ENCODE peak calls at places on chromosomes 6 and 20, in four cellular contexts. B is CD8-positive, alpha-beta memory T cell; J is small intestine; E is psoas muscle. W is an unnamed sample.

GRCh38 chr20:48238326-48238725 is 453.0 kb upstream of the SULF2 start:
- DNase-seq in J (no peak), B (no peak), E (no peak), W (no peak)

GRCh38 chr6:13445005-13445743 is 42.2 kb downstream of the GFOD1 start:
- DNase-seq in J (peak; percentile 69), B (no peak), E (peak; percentile 58), W (peak; percentile 65)

GRCh38 chr6:87656857-87657256 is 45.2 kb downstream of the AKIRIN2 start:
- DNase-seq in J (no peak), B (peak; percentile 11), E (no peak), W (no peak)

GRCh38 chr20:17857639-17858449 is 110.8 kb downstream of the SNX5 start:
- DNase-seq in J (no peak), E (no peak), B (no peak), W (no peak)

GRCh38 chr6:128280960-128281359 is 239.4 kb downstream of the PTPRK start:
- DNase-seq in J (no peak), E (no peak), B (no peak), W (no peak)

GRCh38 chr6:76026101-76026500 is 46.4 kb downstream of the IMPG1 start:
- DNase-seq in J (no peak), E (no peak), B (no peak), W (no peak)

GRCh38 chr6:4776493-4776966 is 326 bp downstream of the CDYL start:
- DNase-seq in E (peak; percentile 69), B (no peak), J (peak; percentile 51), W (no peak)

GRCh38 chr6:89044988-89045387 is 35.6 kb upstream of the PNRC1 start:
- DNase-seq in E (no peak), J (no peak), B (no peak), W (peak; percentile 63)

GRCh38 chr6:83633149-83633548 is 75.8 kb downstream of the SNAP91 start:
- DNase-seq in J (no peak), E (no peak), B (no peak), W (no peak)

GRCh38 chr6:107114872-107115694 is at the start of gene BEND3:
- DNase-seq in B (peak; percentile 34), E (peak; percentile 37), J (peak; percentile 31), W (peak; percentile 40)

GRCh38 chr6:107740496-107741190 is 83.5 kb downstream of the SCML4 start:
- DNase-seq in E (no peak), J (peak; percentile 82), B (peak; percentile 44), W (no peak)

GRCh38 chr20:1800180-1800579 is 95.0 kb upstream of the SIRPA start:
- DNase-seq in B (no peak), J (no peak), E (no peak), W (no peak)

GRCh38 chr6:37731888-37732287 is 34.2 kb upstream of the MDGA1 start:
- DNase-seq in J (peak; percentile 85), E (no peak), B (peak; percentile 18), W (no peak)

GRCh38 chr20:12557224-12557623 is 451.5 kb upstream of the SPTLC3 start:
- DNase-seq in E (no peak), J (no peak), B (no peak), W (no peak)

GRCh38 chr6:25635886-25636317 is 16.1 kb upstream of the SCGN start:
- DNase-seq in E (no peak), B (no peak), J (peak; percentile 84), W (no peak)

GRCh38 chr20:36467076-36467999 is 74.0 kb upstream of the MYL9 start:
- DNase-seq in J (peak; percentile 58), E (peak; percentile 58), B (peak; percentile 55), W (peak; percentile 68)

GRCh38 chr6:134806151-134806550 is 143.8 kb downstream of the ALDH8A1 start:
- DNase-seq in B (no peak), J (no peak), E (no peak), W (no peak)

GRCh38 chr6:27836783-27837635 is 75.2 kb downstream of the OR2B2 start:
- DNase-seq in B (peak; percentile 72), J (peak; percentile 87), E (peak; percentile 22), W (no peak)

GRCh38 chr20:38790210-38791053 is 15.1 kb upstream of the PPP1R16B start:
- DNase-seq in E (no peak), B (peak; percentile 37), J (no peak), W (no peak)

DNA sequence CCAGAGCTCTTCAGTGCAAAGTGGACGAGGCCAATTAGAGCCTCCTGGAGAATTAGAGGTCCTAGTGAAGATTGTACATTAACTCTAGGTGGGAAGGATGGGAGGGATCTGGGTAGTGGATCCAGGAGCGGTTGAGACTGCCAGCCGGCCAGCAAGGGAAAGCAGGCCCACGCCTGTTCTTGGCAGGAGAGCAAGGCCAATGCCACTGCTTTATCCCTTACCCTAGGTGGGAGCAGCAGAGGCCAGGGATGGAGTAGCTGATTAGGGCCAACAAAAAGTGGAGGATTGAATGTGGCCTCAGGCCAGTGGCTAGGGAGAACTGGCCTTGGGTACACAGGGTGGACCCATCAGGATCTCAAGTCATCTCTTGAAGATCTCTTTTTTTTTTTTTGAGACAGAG is 3.7 kb downstream of the ITPR3 start:
- DNase-seq in E (no peak), B (no peak), J (no peak), W (no peak)
- H3K4me1 ChIP-seq in E (peaks cover 3% of the 10 kb centered on the region), B (peaks cover 35% of the 10 kb centered on the region), J (peaks cover 11% of the 10 kb centered on the region), W (peaks cover 58% of the 10 kb centered on the region)

DNA sequence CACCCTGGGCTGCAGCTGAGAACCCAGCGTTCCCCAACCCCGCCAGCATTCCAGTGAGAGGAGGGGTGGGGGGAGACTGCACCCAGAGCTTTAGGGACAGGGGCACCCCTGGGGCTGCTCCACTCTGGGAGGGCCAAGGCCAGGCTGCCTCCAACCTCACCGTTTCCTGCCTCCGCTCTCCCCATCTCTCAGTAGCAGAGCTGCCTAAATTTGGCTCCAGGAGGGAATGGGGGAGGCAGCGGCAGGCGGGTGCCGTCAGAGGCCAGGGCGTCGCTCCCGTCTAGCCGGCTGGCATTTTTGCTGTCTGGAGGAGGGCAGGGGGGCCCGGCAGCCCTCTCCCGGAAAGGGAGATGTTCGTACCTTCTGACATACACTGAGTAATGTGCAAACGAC is 46.6 kb downstream of the NOL4L start:
- DNase-seq in E (no peak), B (peak; percentile 63), J (no peak), W (no peak)
- H3K4me1 ChIP-seq in E (no peaks in the 10 kb centered on the region), B (peaks cover 86% of the 10 kb centered on the region), J (peaks cover 4% of the 10 kb centered on the region), W (peaks cover 26% of the 10 kb centered on the region)

GRCh38 chr6:109897025-109897424 is 81.1 kb upstream of the GPR6 start:
- DNase-seq in E (no peak), J (no peak), B (no peak), W (no peak)
- H3K4me1 ChIP-seq in E (no peaks in the 10 kb centered on the region), J (no peaks in the 10 kb centered on the region), B (no peaks in the 10 kb centered on the region), W (no peaks in the 10 kb centered on the region)

GRCh38 chr20:44495257-44495656 is 19.6 kb downstream of the TTPAL start:
- DNase-seq in B (no peak), J (no peak), E (no peak), W (no peak)
- H3K4me1 ChIP-seq in B (peaks cover 8% of the 10 kb centered on the region), J (no peaks in the 10 kb centered on the region), E (peaks cover 34% of the 10 kb centered on the region), W (peaks cover 9% of the 10 kb centered on the region)

DNA sequence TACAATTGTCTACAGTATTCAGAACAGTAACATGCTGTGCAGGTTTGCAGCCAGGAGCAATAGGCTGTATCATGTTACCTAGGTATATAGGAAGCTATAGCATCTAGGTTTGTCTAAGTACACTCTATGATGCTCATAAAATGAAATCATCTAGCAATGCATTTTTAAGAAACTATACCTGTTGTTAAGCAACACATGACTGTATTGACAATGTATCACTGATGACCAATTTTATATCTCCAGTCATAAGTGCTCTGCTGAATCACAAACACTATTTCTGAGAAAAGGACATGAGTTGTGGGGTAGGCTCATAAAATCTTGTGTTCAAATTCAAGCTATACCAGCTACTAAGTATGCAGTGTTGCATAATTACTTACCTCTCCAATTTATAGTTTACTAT is 501.3 kb downstream of the CD109 start:
- DNase-seq in E (no peak), J (no peak), B (no peak), W (no peak)
- H3K4me1 ChIP-seq in E (no peaks in the 10 kb centered on the region), J (no peaks in the 10 kb centered on the region), B (no peaks in the 10 kb centered on the region), W (no peaks in the 10 kb centered on the region)

GRCh38 chr20:53828673-53829085 is 235.0 kb upstream of the ZNF217 start:
- DNase-seq in B (no peak), E (no peak), J (no peak), W (no peak)
- H3K4me1 ChIP-seq in B (peaks cover 38% of the 10 kb centered on the region), E (peaks cover 20% of the 10 kb centered on the region), J (no peaks in the 10 kb centered on the region), W (peaks cover 35% of the 10 kb centered on the region)

GRCh38 chr20:57244221-57244585 is 22.2 kb downstream of the BMP7 start:
- DNase-seq in B (no peak), E (no peak), J (no peak), W (no peak)
- H3K4me1 ChIP-seq in B (no peaks in the 10 kb centered on the region), E (no peaks in the 10 kb centered on the region), J (no peaks in the 10 kb centered on the region), W (peaks cover 19% of the 10 kb centered on the region)

DNA sequence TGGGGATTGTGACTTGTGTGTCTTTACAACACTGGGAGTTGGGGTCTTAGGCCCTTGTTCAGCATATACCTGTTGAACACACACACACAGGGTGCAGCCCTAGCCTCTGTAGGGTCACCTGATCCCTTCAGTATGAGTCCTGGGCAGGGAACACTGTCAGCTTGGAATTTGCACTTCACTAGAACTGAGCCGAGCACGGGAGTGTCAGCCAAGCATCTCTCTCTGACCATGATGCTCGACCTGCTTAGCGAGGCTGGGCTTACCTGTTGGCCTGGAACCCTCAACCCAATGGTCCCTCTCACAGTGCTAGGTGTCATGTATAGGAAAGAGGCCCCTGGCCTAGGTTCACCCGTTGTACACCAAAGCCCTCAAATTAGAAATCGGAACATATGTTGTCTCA is 96.1 kb downstream of the NKAIN2 start:
- DNase-seq in B (no peak), J (no peak), E (no peak), W (no peak)
- H3K4me1 ChIP-seq in B (no peaks in the 10 kb centered on the region), J (no peaks in the 10 kb centered on the region), E (no peaks in the 10 kb centered on the region), W (no peaks in the 10 kb centered on the region)

W was measured in left ventricle myocardium inferior.